ENCODE peak calls at places on chromosomes 6 and 20, in six cellular contexts. One of them, this sample, is unnamed.

GRCh38 chr6:142872376-142872775 is 72.6 kb downstream of the HIVEP2 start:
- DNase-seq in stomach: no peak
- DNase-seq in skeletal muscle cell: no peak
- DNase-seq in activated T-cell treated with anti-CD3 and anti-CD28 coated beads, Interleukin-2, amount 50 U/mL, for 4 hours: no peak
- DNase-seq in astrocyte of the spinal cord: peak
- DNase-seq in tibial artery: no peak
- DNase-seq in this sample: no peak

GRCh38 chr20:17794400-17794799 is 94.6 kb downstream of the BANF2 start:
- DNase-seq in stomach: peak
- DNase-seq in skeletal muscle cell: no peak
- DNase-seq in activated T-cell treated with anti-CD3 and anti-CD28 coated beads, Interleukin-2, amount 50 U/mL, for 4 hours: no peak
- DNase-seq in astrocyte of the spinal cord: no peak
- DNase-seq in tibial artery: peak
- DNase-seq in this sample: no peak

GRCh38 chr6:1820714-1821113 is 211.0 kb downstream of the FOXC1 start:
- DNase-seq in stomach: no peak
- DNase-seq in skeletal muscle cell: no peak
- DNase-seq in activated T-cell treated with anti-CD3 and anti-CD28 coated beads, Interleukin-2, amount 50 U/mL, for 4 hours: no peak
- DNase-seq in astrocyte of the spinal cord: no peak
- DNase-seq in tibial artery: no peak
- DNase-seq in this sample: no peak

GRCh38 chr6:145882121-145882531 is 67.5 kb upstream of the FBXO30 start:
- DNase-seq in stomach: no peak
- DNase-seq in skeletal muscle cell: no peak
- DNase-seq in activated T-cell treated with anti-CD3 and anti-CD28 coated beads, Interleukin-2, amount 50 U/mL, for 4 hours: no peak
- DNase-seq in astrocyte of the spinal cord: no peak
- DNase-seq in tibial artery: no peak
- DNase-seq in this sample: no peak

GRCh38 chr6:5173862-5174643 is 86.7 kb downstream of the LYRM4 start:
- DNase-seq in stomach: no peak
- DNase-seq in skeletal muscle cell: no peak
- DNase-seq in activated T-cell treated with anti-CD3 and anti-CD28 coated beads, Interleukin-2, amount 50 U/mL, for 4 hours: no peak
- DNase-seq in astrocyte of the spinal cord: peak
- DNase-seq in tibial artery: no peak
- DNase-seq in this sample: peak

GRCh38 chr6:32096394-32097258 is 12.5 kb downstream of the TNXB start:
- DNase-seq in stomach: no peak
- DNase-seq in skeletal muscle cell: no peak
- DNase-seq in activated T-cell treated with anti-CD3 and anti-CD28 coated beads, Interleukin-2, amount 50 U/mL, for 4 hours: no peak
- DNase-seq in astrocyte of the spinal cord: no peak
- DNase-seq in tibial artery: no peak
- DNase-seq in this sample: no peak

GRCh38 chr20:61925555-61926252 is 140.0 kb downstream of the TAF4 start:
- DNase-seq in stomach: no peak
- DNase-seq in skeletal muscle cell: peak
- DNase-seq in activated T-cell treated with anti-CD3 and anti-CD28 coated beads, Interleukin-2, amount 50 U/mL, for 4 hours: no peak
- DNase-seq in astrocyte of the spinal cord: peak
- DNase-seq in tibial artery: no peak
- DNase-seq in this sample: no peak

GRCh38 chr6:157941101-157941863 is 40.4 kb upstream of the SYNJ2 start:
- DNase-seq in stomach: no peak
- DNase-seq in skeletal muscle cell: no peak
- DNase-seq in activated T-cell treated with anti-CD3 and anti-CD28 coated beads, Interleukin-2, amount 50 U/mL, for 4 hours: no peak
- DNase-seq in astrocyte of the spinal cord: no peak
- DNase-seq in tibial artery: no peak
- DNase-seq in this sample: no peak

GRCh38 chr6:13194852-13195251 is 133.5 kb downstream of the TBC1D7 start:
- DNase-seq in stomach: peak
- DNase-seq in skeletal muscle cell: peak
- DNase-seq in activated T-cell treated with anti-CD3 and anti-CD28 coated beads, Interleukin-2, amount 50 U/mL, for 4 hours: no peak
- DNase-seq in astrocyte of the spinal cord: peak
- DNase-seq in tibial artery: peak
- DNase-seq in this sample: no peak

GRCh38 chr6:88953550-88954386 is 9.7 kb downstream of the RNGTT start:
- DNase-seq in stomach: no peak
- DNase-seq in skeletal muscle cell: no peak
- DNase-seq in activated T-cell treated with anti-CD3 and anti-CD28 coated beads, Interleukin-2, amount 50 U/mL, for 4 hours: no peak
- DNase-seq in astrocyte of the spinal cord: no peak
- DNase-seq in tibial artery: no peak
- DNase-seq in this sample: no peak

GRCh38 chr20:9112541-9113515 is 43.9 kb downstream of the PLCB4 start:
- DNase-seq in stomach: no peak
- DNase-seq in skeletal muscle cell: peak
- DNase-seq in activated T-cell treated with anti-CD3 and anti-CD28 coated beads, Interleukin-2, amount 50 U/mL, for 4 hours: no peak
- DNase-seq in astrocyte of the spinal cord: peak
- DNase-seq in tibial artery: no peak
- DNase-seq in this sample: no peak

GRCh38 chr20:56870271-56870670 is 241.2 kb downstream of the TFAP2C start:
- DNase-seq in stomach: no peak
- DNase-seq in skeletal muscle cell: no peak
- DNase-seq in activated T-cell treated with anti-CD3 and anti-CD28 coated beads, Interleukin-2, amount 50 U/mL, for 4 hours: no peak
- DNase-seq in astrocyte of the spinal cord: no peak
- DNase-seq in tibial artery: no peak
- DNase-seq in this sample: no peak

GRCh38 chr6:98847767-98848538 is 13.6 kb downstream of the POU3F2 start:
- DNase-seq in stomach: no peak
- DNase-seq in skeletal muscle cell: no peak
- DNase-seq in activated T-cell treated with anti-CD3 and anti-CD28 coated beads, Interleukin-2, amount 50 U/mL, for 4 hours: no peak
- DNase-seq in astrocyte of the spinal cord: no peak
- DNase-seq in tibial artery: no peak
- DNase-seq in this sample: no peak

GRCh38 chr6:23176471-23176870 is 607.1 kb downstream of the HDGFL1 start:
- DNase-seq in stomach: no peak
- DNase-seq in skeletal muscle cell: no peak
- DNase-seq in activated T-cell treated with anti-CD3 and anti-CD28 coated beads, Interleukin-2, amount 50 U/mL, for 4 hours: no peak
- DNase-seq in astrocyte of the spinal cord: no peak
- DNase-seq in tibial artery: no peak
- DNase-seq in this sample: no peak

GRCh38 chr6:68559052-68559451 is 76.0 kb upstream of the ADGRB3 start:
- DNase-seq in stomach: no peak
- DNase-seq in skeletal muscle cell: no peak
- DNase-seq in activated T-cell treated with anti-CD3 and anti-CD28 coated beads, Interleukin-2, amount 50 U/mL, for 4 hours: no peak
- DNase-seq in astrocyte of the spinal cord: peak
- DNase-seq in tibial artery: no peak
- DNase-seq in this sample: no peak

GRCh38 chr20:34888468-34888867 is 12.1 kb downstream of the ACSS2 start:
- DNase-seq in stomach: no peak
- DNase-seq in skeletal muscle cell: no peak
- DNase-seq in activated T-cell treated with anti-CD3 and anti-CD28 coated beads, Interleukin-2, amount 50 U/mL, for 4 hours: no peak
- DNase-seq in astrocyte of the spinal cord: no peak
- DNase-seq in tibial artery: no peak
- DNase-seq in this sample: no peak

GRCh38 chr6:136696783-136697364 is 95.4 kb downstream of the MAP3K5 start:
- DNase-seq in stomach: no peak
- DNase-seq in skeletal muscle cell: no peak
- DNase-seq in activated T-cell treated with anti-CD3 and anti-CD28 coated beads, Interleukin-2, amount 50 U/mL, for 4 hours: no peak
- DNase-seq in astrocyte of the spinal cord: no peak
- DNase-seq in tibial artery: no peak
- DNase-seq in this sample: no peak

GRCh38 chr6:46053034-46053933 is 37.6 kb upstream of the CLIC5 start:
- DNase-seq in stomach: no peak
- DNase-seq in skeletal muscle cell: no peak
- DNase-seq in activated T-cell treated with anti-CD3 and anti-CD28 coated beads, Interleukin-2, amount 50 U/mL, for 4 hours: no peak
- DNase-seq in astrocyte of the spinal cord: no peak
- DNase-seq in tibial artery: peak
- DNase-seq in this sample: no peak

GRCh38 chr6:11580686-11581085 is 43.1 kb downstream of the TMEM170B start:
- DNase-seq in stomach: no peak
- DNase-seq in skeletal muscle cell: no peak
- DNase-seq in activated T-cell treated with anti-CD3 and anti-CD28 coated beads, Interleukin-2, amount 50 U/mL, for 4 hours: no peak
- DNase-seq in astrocyte of the spinal cord: no peak
- DNase-seq in tibial artery: no peak
- DNase-seq in this sample: no peak

GRCh38 chr6:49570474-49571079 is 20.1 kb downstream of the C6orf141 start:
- DNase-seq in stomach: no peak
- DNase-seq in skeletal muscle cell: no peak
- DNase-seq in activated T-cell treated with anti-CD3 and anti-CD28 coated beads, Interleukin-2, amount 50 U/mL, for 4 hours: no peak
- DNase-seq in astrocyte of the spinal cord: peak
- DNase-seq in tibial artery: no peak
- DNase-seq in this sample: no peak

GRCh38 chr6:72621243-72622093 is at the start of gene KCNQ5:
- DNase-seq in stomach: no peak
- DNase-seq in skeletal muscle cell: no peak
- DNase-seq in activated T-cell treated with anti-CD3 and anti-CD28 coated beads, Interleukin-2, amount 50 U/mL, for 4 hours: peak
- DNase-seq in astrocyte of the spinal cord: peak
- DNase-seq in tibial artery: no peak
- DNase-seq in this sample: no peak

GRCh38 chr20:63831696-63832686 is 927 bp upstream of the ZBTB46 start:
- DNase-seq in stomach: peak
- DNase-seq in skeletal muscle cell: no peak
- DNase-seq in activated T-cell treated with anti-CD3 and anti-CD28 coated beads, Interleukin-2, amount 50 U/mL, for 4 hours: no peak
- DNase-seq in astrocyte of the spinal cord: no peak
- DNase-seq in tibial artery: no peak
- DNase-seq in this sample: no peak

GRCh38 chr6:34517966-34518365 is 38.2 kb downstream of the SPDEF start:
- DNase-seq in stomach: no peak
- DNase-seq in skeletal muscle cell: no peak
- DNase-seq in activated T-cell treated with anti-CD3 and anti-CD28 coated beads, Interleukin-2, amount 50 U/mL, for 4 hours: no peak
- DNase-seq in astrocyte of the spinal cord: no peak
- DNase-seq in tibial artery: no peak
- DNase-seq in this sample: no peak

GRCh38 chr20:7151666-7152065 is 384.2 kb downstream of the BMP2 start:
- DNase-seq in stomach: no peak
- DNase-seq in skeletal muscle cell: no peak
- DNase-seq in activated T-cell treated with anti-CD3 and anti-CD28 coated beads, Interleukin-2, amount 50 U/mL, for 4 hours: no peak
- DNase-seq in astrocyte of the spinal cord: peak
- DNase-seq in tibial artery: no peak
- DNase-seq in this sample: no peak

GRCh38 chr6:36129889-36130671 is at the start of gene MAPK13:
- DNase-seq in stomach: peak
- DNase-seq in skeletal muscle cell: no peak
- DNase-seq in activated T-cell treated with anti-CD3 and anti-CD28 coated beads, Interleukin-2, amount 50 U/mL, for 4 hours: no peak
- DNase-seq in astrocyte of the spinal cord: no peak
- DNase-seq in tibial artery: peak
- DNase-seq in this sample: peak

GRCh38 chr20:16472045-16472872 is 101.0 kb downstream of the KIF16B start:
- DNase-seq in stomach: peak
- DNase-seq in skeletal muscle cell: no peak
- DNase-seq in activated T-cell treated with anti-CD3 and anti-CD28 coated beads, Interleukin-2, amount 50 U/mL, for 4 hours: no peak
- DNase-seq in astrocyte of the spinal cord: peak
- DNase-seq in tibial artery: no peak
- DNase-seq in this sample: no peak